ENCODE peak calls at places on chromosomes 1 and 21, in ten cellular contexts. Q is uterus, O is epithelial cell of esophagus, J is neural progenitor cell, B is epithelial cell of proximal tubule, K is cardiac fibroblast, S is Peyer's patch, H is testis, Y is brain microvascular endothelial cell, I is fibroblast of pulmonary artery. P is an unnamed sample.

GRCh38 chr21:40685121-40685630 is 161.8 kb downstream of the DSCAM start:
- DNase-seq in Q (no peak), O (no peak), J (no peak), B (peak; percentile 19), K (no peak), S (no peak), H (peak; percentile 19), Y (no peak), I (no peak), P (no peak)

GRCh38 chr1:177413982-177414654 is 243.4 kb downstream of the BRINP2 start:
- DNase-seq in Q (no peak), O (no peak), J (peak; percentile 3), B (no peak), K (no peak), S (no peak), H (no peak), Y (no peak), I (no peak), P (no peak)

GRCh38 chr1:195141294-195141693 is 1466.9 kb downstream of the KCNT2 start:
- DNase-seq in Q (no peak), O (no peak), J (no peak), B (no peak), K (no peak), S (no peak), H (peak; percentile 21), Y (no peak), I (no peak), P (no peak)

GRCh38 chr1:151047591-151047924 is at the start of gene C1orf56:
- DNase-seq in Q (peak; percentile 74), O (peak; percentile 40), J (peak; percentile 84), B (no peak), K (peak; percentile 57), S (peak; percentile 68), H (peak; percentile 86), Y (no peak), I (peak; percentile 59), P (peak; percentile 77)

GRCh38 chr21:21279193-21279901 is 281.1 kb downstream of the NCAM2 start:
- DNase-seq in Q (no peak), O (no peak), J (no peak), B (no peak), K (no peak), S (no peak), H (no peak), Y (no peak), I (no peak), P (no peak)

GRCh38 chr1:156082111-156083091 is at the start of gene MEX3A:
- DNase-seq in Q (peak; percentile 74), O (peak; percentile 62), J (peak; percentile 98), B (no peak), K (peak; percentile 65), S (peak; percentile 54), H (peak; percentile 84), Y (peak; percentile 68), I (peak; percentile 72), P (peak; percentile 81)

GRCh38 chr1:204424621-204425020 is 13.0 kb upstream of the PPP1R15B start:
- DNase-seq in Q (peak; percentile 12), O (no peak), J (no peak), B (no peak), K (no peak), S (no peak), H (no peak), Y (no peak), I (no peak), P (no peak)

GRCh38 chr1:18530567-18531502 is 50.1 kb downstream of the KLHDC7A start:
- DNase-seq in Q (no peak), O (no peak), J (peak; percentile 53), B (no peak), K (no peak), S (no peak), H (peak; percentile 14), Y (no peak), I (no peak), P (no peak)

GRCh38 chr1:44677201-44677520 is 2.6 kb downstream of the ARMH1 start:
- DNase-seq in Q (no peak), O (peak; percentile 41), J (peak; percentile 37), B (no peak), K (peak; percentile 72), S (no peak), H (no peak), Y (peak; percentile 28), I (peak; percentile 65), P (peak; percentile 65)

GRCh38 chr1:198641506-198641905 is 2.7 kb downstream of the PTPRC start:
- DNase-seq in Q (no peak), O (peak; percentile 59), J (no peak), B (no peak), K (peak; percentile 32), S (no peak), H (no peak), Y (no peak), I (no peak), P (no peak)

GRCh38 chr1:48530727-48531351 is 58.8 kb upstream of the SPATA6 start:
- DNase-seq in Q (no peak), O (peak; percentile 67), J (peak; percentile 96), B (no peak), K (peak; percentile 29), S (no peak), H (peak; percentile 85), Y (peak; percentile 10), I (peak; percentile 51), P (peak; percentile 61)

GRCh38 chr1:193221641-193222040 is 35.2 kb upstream of the B3GALT2 start:
- DNase-seq in Q (no peak), O (peak; percentile 11), J (no peak), B (no peak), K (no peak), S (no peak), H (no peak), Y (no peak), I (no peak), P (peak; percentile 22)

GRCh38 chr1:113452921-113453770 is 62.8 kb downstream of the MAGI3 start:
- DNase-seq in Q (no peak), O (peak; percentile 74), J (peak; percentile 30), B (no peak), K (peak; percentile 72), S (no peak), H (peak; percentile 15), Y (peak; percentile 38), I (peak; percentile 74), P (peak; percentile 67)

GRCh38 chr1:113456967-113457366 is 66.7 kb downstream of the MAGI3 start:
- DNase-seq in Q (peak; percentile 52), O (peak; percentile 95), J (no peak), B (peak; percentile 70), K (peak; percentile 97), S (no peak), H (no peak), Y (peak; percentile 92), I (peak; percentile 95), P (peak; percentile 93)

GRCh38 chr1:113455374-113455773 is 65.1 kb downstream of the MAGI3 start:
- DNase-seq in Q (no peak), O (no peak), J (no peak), B (no peak), K (no peak), S (no peak), H (no peak), Y (no peak), I (peak; percentile 6), P (no peak)

GRCh38 chr1:113451710-113452109 is 61.4 kb downstream of the MAGI3 start:
- DNase-seq in Q (no peak), O (no peak), J (no peak), B (no peak), K (no peak), S (no peak), H (no peak), Y (no peak), I (no peak), P (no peak)

DNA sequence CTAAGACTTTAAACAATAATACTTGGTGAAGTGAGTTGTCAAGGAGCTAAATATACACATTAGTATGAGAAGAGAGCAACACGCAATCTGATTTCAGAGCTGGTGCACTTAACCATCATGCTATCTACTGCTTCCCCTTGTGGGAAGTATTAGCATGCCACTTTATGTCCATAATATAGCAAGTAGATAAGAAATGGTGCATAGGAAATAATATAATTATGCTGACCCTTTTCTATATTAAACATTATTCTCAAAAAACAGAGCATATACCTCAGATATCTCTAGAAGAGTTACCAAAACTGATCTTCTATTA is 63.4 kb downstream of the MAGI3 start:
- DNase-seq in Q (no peak), O (no peak), J (no peak), B (no peak), K (peak; percentile 17), S (no peak), H (no peak), Y (no peak), I (no peak), P (no peak)
- TF ChIP-seq CTCF in Q (no peak), O (peak; percentile 4), J (no peak), B (no peak), K (no peak), S (no peak), H (no peak), Y (no peak), I (peak; percentile 2), P (no peak)

GRCh38 chr1:220785166-220786056 is 1.3 kb upstream of the MTARC1 start:
- DNase-seq in Q (no peak), O (no peak), J (no peak), B (no peak), K (no peak), S (no peak), H (no peak), Y (no peak), I (no peak), P (no peak)
- H3K4me3 ChIP-seq in Q (no peak overlapping the region), O (no peak overlapping the region), J (no peak overlapping the region), B (no peak overlapping the region), K (no peak overlapping the region), S (no peak overlapping the region), H (no peak overlapping the region), Y (no peak overlapping the region), I (no peak overlapping the region), P (no peak overlapping the region)

GRCh38 chr1:5637171-5637570 is 355.1 kb downstream of the NPHP4 start:
- DNase-seq in Q (no peak), O (peak; percentile 40), J (peak; percentile 31), B (no peak), K (peak; percentile 2), S (no peak), H (peak; percentile 51), Y (no peak), I (no peak), P (no peak)
- TF ChIP-seq CTCF in Q (no peak), O (peak; percentile 86), J (peak; percentile 45), B (peak; percentile 25), K (peak; percentile 31), S (no peak), H (peak; percentile 58), Y (peak; percentile 10), I (no peak), P (peak; percentile 10)

GRCh38 chr1:43270421-43271095 is 775 bp downstream of the TMEM125 start:
- DNase-seq in Q (no peak), O (peak; percentile 87), J (peak; percentile 69), B (no peak), K (no peak), S (peak; percentile 48), H (peak; percentile 61), Y (no peak), I (no peak), P (peak; percentile 9)
- H3K4me3 ChIP-seq in Q (no peak overlapping the region), O (peak overlapping the region; percentile 25), J (peak overlapping the region; percentile 51), B (peak overlapping the region; percentile 12), K (no peak overlapping the region), S (peak overlapping the region; percentile 29), H (peak overlapping the region; percentile 52), Y (peak overlapping the region; percentile 9), I (no peak overlapping the region), P (peak overlapping the region; percentile 15)